ENCODE peak calls at places on chromosomes 11 and 22, in seven cellular contexts. F is fibroblast of mammary gland, R is NCI-H1930, T is nephron progenitor cell, C is A549, K is astrocyte of the hippocampus, P is fibroblast of pulmonary artery. H is an unnamed sample.

GRCh38 chr11:36622431-36623136 is 24.5 kb upstream of the RAG2 start:
- DNase-seq in F (peak; percentile 21), R (peak; percentile 46), T (no peak), C (peak; percentile 40), K (peak; percentile 62), P (peak; percentile 56), H (no peak)

GRCh38 chr11:44600739-44601416 is 35.4 kb downstream of the CD82 start:
- DNase-seq in F (no peak), R (no peak), T (peak; percentile 41), C (no peak), K (no peak), P (peak; percentile 30), H (no peak)

GRCh38 chr11:115637842-115638241 is 133.6 kb upstream of the CADM1 start:
- DNase-seq in F (no peak), R (no peak), T (no peak), C (no peak), K (peak; percentile 57), P (no peak), H (no peak)

GRCh38 chr11:27213232-27213660 is 149.8 kb downstream of the CCDC34 start:
- DNase-seq in F (peak; percentile 94), R (no peak), T (no peak), C (no peak), K (peak; percentile 95), P (peak; percentile 80), H (peak; percentile 60)

GRCh38 chr11:120334894-120335462 is 1.2 kb upstream of the ARHGEF12 start:
- DNase-seq in F (peak; percentile 93), R (peak; percentile 57), T (peak; percentile 60), C (peak; percentile 76), K (peak; percentile 90), P (peak; percentile 94), H (peak; percentile 80)

GRCh38 chr22:20117656-20118571 is 888 bp upstream of the TRMT2A start:
- DNase-seq in F (peak; percentile 30), R (no peak), T (peak; percentile 42), C (no peak), K (peak; percentile 51), P (peak; percentile 14), H (no peak)

GRCh38 chr11:130424613-130425140 is 3.7 kb downstream of the ADAMTS8 start:
- DNase-seq in F (no peak), R (no peak), T (no peak), C (no peak), K (no peak), P (no peak), H (no peak)

GRCh38 chr11:65553301-65554001 is 4.7 kb downstream of the LTBP3 start:
- DNase-seq in F (no peak), R (no peak), T (peak; percentile 65), C (no peak), K (no peak), P (no peak), H (no peak)

GRCh38 chr11:76266269-76266668 is 60.0 kb upstream of the WNT11 start:
- DNase-seq in F (peak; percentile 84), R (no peak), T (no peak), C (peak; percentile 61), K (peak; percentile 62), P (peak; percentile 78), H (peak; percentile 76)

GRCh38 chr11:11780843-11781242 is 60.9 kb upstream of the USP47 start:
- DNase-seq in F (no peak), R (no peak), T (no peak), C (no peak), K (no peak), P (no peak), H (no peak)

GRCh38 chr11:126186031-126186698 is 25.3 kb downstream of the RPUSD4 start:
- DNase-seq in F (no peak), R (no peak), T (no peak), C (no peak), K (no peak), P (no peak), H (no peak)

GRCh38 chr11:126140932-126141291 is 70.5 kb downstream of the RPUSD4 start:
- DNase-seq in F (peak; percentile 85), R (no peak), T (no peak), C (no peak), K (peak; percentile 81), P (peak; percentile 57), H (no peak)

GRCh38 chr11:61037694-61038093 is 64.6 kb upstream of the CD5 start:
- DNase-seq in F (peak; percentile 1), R (no peak), T (no peak), C (no peak), K (peak; percentile 74), P (peak; percentile 10), H (peak; percentile 56)

GRCh38 chr11:46200537-46201281 is 76.8 kb upstream of the CREB3L1 start:
- DNase-seq in F (peak; percentile 67), R (no peak), T (no peak), C (no peak), K (peak; percentile 46), P (no peak), H (no peak)